ENCODE peak calls at places on chromosomes 13 and 19, in five cellular contexts. F is left cardiac atrium; U is M059J; D is amniotic epithelial cell; L is CD4-positive, alpha-beta memory T cell. Q is an unnamed sample.

GRCh38 chr19:11480081-11480926 is 542 bp downstream of the ELAVL3 start:
- DNase-seq in F (no peak), U (no peak), D (no peak), L (no peak), Q (peak)

GRCh38 chr13:107271226-107271625 is 703.3 kb upstream of the ARGLU1 start:
- DNase-seq in F (no peak), U (peak), D (peak), L (no peak), Q (no peak)

GRCh38 chr13:23674795-23675640 is 104.8 kb downstream of the TNFRSF19 start:
- DNase-seq in F (no peak), U (peak), D (peak), L (no peak), Q (no peak)

GRCh38 chr13:65724261-65724660 is 1505.9 kb downstream of the PCDH9 start:
- DNase-seq in F (no peak), U (no peak), D (peak), L (no peak), Q (no peak)

GRCh38 chr19:10699650-10700335 is 1.4 kb upstream of the QTRT1 start:
- DNase-seq in F (no peak), U (peak), D (peak), L (peak), Q (no peak)

GRCh38 chr13:75801388-75801787 is 165.3 kb downstream of the LMO7 start:
- DNase-seq in F (no peak), U (no peak), D (no peak), L (no peak), Q (no peak)

GRCh38 chr13:32165791-32166190 is 134.2 kb downstream of the FRY start:
- DNase-seq in F (peak), U (no peak), D (no peak), L (no peak), Q (no peak)

GRCh38 chr13:103168901-103169508 is 102.8 kb upstream of the SLC10A2 start:
- DNase-seq in F (no peak), U (no peak), D (no peak), L (no peak), Q (no peak)

GRCh38 chr19:4694211-4694987 is 24.3 kb upstream of the MYDGF start:
- DNase-seq in F (no peak), U (peak), D (peak), L (no peak), Q (no peak)

GRCh38 chr13:88022826-88023225 is 351.7 kb downstream of the SLITRK5 start:
- DNase-seq in F (no peak), U (no peak), D (peak), L (no peak), Q (no peak)

GRCh38 chr19:19064811-19065745 is 1.3 kb downstream of the SLC25A42 start:
- DNase-seq in F (no peak), U (no peak), D (no peak), L (peak), Q (peak)

GRCh38 chr19:31863122-31863521 is 482.3 kb upstream of the ZNF507 start:
- DNase-seq in F (no peak), U (no peak), D (peak), L (no peak), Q (no peak)

GRCh38 chr19:38941979-38942378 is 11.2 kb downstream of the MRPS12 start:
- DNase-seq in F (no peak), U (no peak), D (no peak), L (no peak), Q (no peak)

Q was measured in pancreas.